ENCODE peak calls at places on chromosomes 7 and 10, in ten cellular contexts. One of them, this sample, is unnamed. For H3K9me3, the result is how much of the 10 kb centered on the place peaks cover.

GRCh38 chr10:123808873-123809272 is 82.7 kb downstream of the CPXM2 start:
- DNase-seq in fibroblast of lung: no peak
- DNase-seq in IMR-90: no peak
- DNase-seq in cardiac muscle cell: no peak
- DNase-seq in heart left ventricle: no peak
- DNase-seq in psoas muscle: no peak
- DNase-seq in tibial artery: no peak
- DNase-seq in uterus: no peak
- DNase-seq in mammary epithelial cell: peak
- DNase-seq in left ventricle myocardium inferior: no peak
- DNase-seq in this sample: no peak

GRCh38 chr10:23571884-23572283 is 133.0 kb downstream of the OTUD1 start:
- DNase-seq in fibroblast of lung: no peak
- DNase-seq in IMR-90: no peak
- DNase-seq in cardiac muscle cell: no peak
- DNase-seq in heart left ventricle: no peak
- DNase-seq in psoas muscle: no peak
- DNase-seq in tibial artery: no peak
- DNase-seq in uterus: no peak
- DNase-seq in mammary epithelial cell: no peak
- DNase-seq in left ventricle myocardium inferior: no peak
- DNase-seq in this sample: no peak

GRCh38 chr10:24889636-24890035 is 62.8 kb downstream of the PRTFDC1 start:
- DNase-seq in fibroblast of lung: no peak
- DNase-seq in IMR-90: no peak
- DNase-seq in cardiac muscle cell: no peak
- DNase-seq in heart left ventricle: no peak
- DNase-seq in psoas muscle: no peak
- DNase-seq in tibial artery: no peak
- DNase-seq in uterus: no peak
- DNase-seq in mammary epithelial cell: no peak
- DNase-seq in left ventricle myocardium inferior: no peak
- DNase-seq in this sample: no peak

GRCh38 chr7:45885264-45885882 is 2.9 kb upstream of the IGFBP1 start:
- DNase-seq in fibroblast of lung: no peak
- DNase-seq in IMR-90: no peak
- DNase-seq in cardiac muscle cell: no peak
- DNase-seq in heart left ventricle: no peak
- DNase-seq in psoas muscle: no peak
- DNase-seq in tibial artery: no peak
- DNase-seq in uterus: no peak
- DNase-seq in mammary epithelial cell: peak
- DNase-seq in left ventricle myocardium inferior: no peak
- DNase-seq in this sample: no peak

GRCh38 chr7:117008849-117009531 is 55.7 kb downstream of the ST7 start:
- DNase-seq in fibroblast of lung: peak
- DNase-seq in IMR-90: peak
- DNase-seq in cardiac muscle cell: no peak
- DNase-seq in heart left ventricle: no peak
- DNase-seq in psoas muscle: no peak
- DNase-seq in tibial artery: no peak
- DNase-seq in uterus: no peak
- DNase-seq in mammary epithelial cell: peak
- DNase-seq in left ventricle myocardium inferior: no peak
- DNase-seq in this sample: no peak

GRCh38 chr7:44977304-44977858 is 1.4 kb downstream of the MYO1G start:
- DNase-seq in fibroblast of lung: no peak
- DNase-seq in IMR-90: no peak
- DNase-seq in cardiac muscle cell: no peak
- DNase-seq in heart left ventricle: no peak
- DNase-seq in psoas muscle: no peak
- DNase-seq in tibial artery: no peak
- DNase-seq in uterus: no peak
- DNase-seq in mammary epithelial cell: no peak
- DNase-seq in left ventricle myocardium inferior: no peak
- DNase-seq in this sample: no peak

GRCh38 chr7:158549834-158550700 is 37.6 kb downstream of the PTPRN2 start:
- DNase-seq in fibroblast of lung: no peak
- DNase-seq in IMR-90: no peak
- DNase-seq in cardiac muscle cell: no peak
- DNase-seq in heart left ventricle: no peak
- DNase-seq in psoas muscle: no peak
- DNase-seq in tibial artery: no peak
- DNase-seq in uterus: no peak
- DNase-seq in mammary epithelial cell: no peak
- DNase-seq in left ventricle myocardium inferior: no peak
- DNase-seq in this sample: no peak

GRCh38 chr7:146960747-146961416 is 844.3 kb downstream of the CNTNAP2 start:
- DNase-seq in fibroblast of lung: no peak
- DNase-seq in IMR-90: no peak
- DNase-seq in cardiac muscle cell: no peak
- DNase-seq in heart left ventricle: no peak
- DNase-seq in psoas muscle: no peak
- DNase-seq in tibial artery: no peak
- DNase-seq in uterus: no peak
- DNase-seq in mammary epithelial cell: no peak
- DNase-seq in left ventricle myocardium inferior: no peak
- DNase-seq in this sample: peak

GRCh38 chr10:68734349-68734748 is 13.3 kb downstream of the CCAR1 start:
- DNase-seq in fibroblast of lung: no peak
- DNase-seq in IMR-90: no peak
- DNase-seq in cardiac muscle cell: no peak
- DNase-seq in heart left ventricle: no peak
- DNase-seq in psoas muscle: no peak
- DNase-seq in tibial artery: no peak
- DNase-seq in uterus: no peak
- DNase-seq in mammary epithelial cell: no peak
- DNase-seq in left ventricle myocardium inferior: no peak
- DNase-seq in this sample: no peak

GRCh38 chr10:13991353-13991752 is 339.4 kb downstream of the FRMD4A start:
- DNase-seq in fibroblast of lung: no peak
- DNase-seq in IMR-90: no peak
- DNase-seq in cardiac muscle cell: no peak
- DNase-seq in heart left ventricle: no peak
- DNase-seq in psoas muscle: no peak
- DNase-seq in tibial artery: no peak
- DNase-seq in uterus: no peak
- DNase-seq in mammary epithelial cell: no peak
- DNase-seq in left ventricle myocardium inferior: no peak
- DNase-seq in this sample: no peak

DNA sequence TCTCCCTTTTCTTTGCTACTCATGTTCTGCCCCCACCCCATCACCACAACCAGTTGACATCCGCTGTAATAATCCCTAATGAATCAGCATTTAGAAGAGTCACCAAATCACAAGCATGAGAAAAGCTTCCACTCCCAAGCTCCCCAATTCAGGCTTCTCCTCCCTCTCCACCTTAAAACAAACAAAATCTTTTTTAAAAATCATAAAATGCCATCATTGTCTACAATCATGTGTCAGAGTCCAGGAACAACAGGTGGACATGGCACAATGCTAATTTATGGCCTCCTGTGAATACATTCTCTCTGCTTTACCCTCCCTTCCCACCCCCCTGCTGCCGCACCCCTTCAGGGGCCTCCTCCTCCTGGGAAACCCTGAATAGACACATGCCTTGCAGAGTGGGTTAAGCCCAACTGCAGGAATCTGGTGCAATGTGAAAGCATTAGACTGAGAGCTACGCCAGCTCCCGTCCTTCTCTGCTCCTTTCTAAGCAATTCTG is 3.7 kb downstream of the LRRC4 start:
- DNase-seq in fibroblast of lung: no peak
- DNase-seq in IMR-90: peak
- DNase-seq in cardiac muscle cell: no peak
- DNase-seq in heart left ventricle: no peak
- DNase-seq in psoas muscle: no peak
- DNase-seq in tibial artery: no peak
- DNase-seq in uterus: no peak
- DNase-seq in mammary epithelial cell: no peak
- DNase-seq in left ventricle myocardium inferior: no peak
- DNase-seq in this sample: no peak
- TF ChIP-seq CTCF in fibroblast of lung: no peak
- TF ChIP-seq CTCF in IMR-90: no peak
- TF ChIP-seq CTCF in cardiac muscle cell: no peak
- TF ChIP-seq CTCF in heart left ventricle: no peak
- TF ChIP-seq CTCF in psoas muscle: no peak
- TF ChIP-seq CTCF in tibial artery: no peak
- TF ChIP-seq CTCF in uterus: no peak
- TF ChIP-seq CTCF in mammary epithelial cell: no peak
- TF ChIP-seq CTCF in left ventricle myocardium inferior: no peak
- TF ChIP-seq CTCF in this sample: no peak

GRCh38 chr10:60187691-60188090 is 202.0 kb downstream of the ANK3 start:
- DNase-seq in fibroblast of lung: no peak
- DNase-seq in IMR-90: no peak
- DNase-seq in cardiac muscle cell: no peak
- DNase-seq in heart left ventricle: no peak
- DNase-seq in psoas muscle: no peak
- DNase-seq in tibial artery: no peak
- DNase-seq in uterus: no peak
- DNase-seq in mammary epithelial cell: no peak
- DNase-seq in left ventricle myocardium inferior: no peak
- DNase-seq in this sample: no peak
- H3K9me3 ChIP-seq in fibroblast of lung: under half
- H3K9me3 ChIP-seq in IMR-90: under half
- H3K9me3 ChIP-seq in cardiac muscle cell: under half
- H3K9me3 ChIP-seq in heart left ventricle: under half
- H3K9me3 ChIP-seq in psoas muscle: under half
- H3K9me3 ChIP-seq in tibial artery: under half
- H3K9me3 ChIP-seq in uterus: under half
- H3K9me3 ChIP-seq in mammary epithelial cell: under half
- H3K9me3 ChIP-seq in left ventricle myocardium inferior: under half
- H3K9me3 ChIP-seq in this sample: under half

GRCh38 chr10:46555713-46556514 is 544 bp downstream of the GPRIN2 start:
- DNase-seq in fibroblast of lung: no peak
- DNase-seq in IMR-90: no peak
- DNase-seq in cardiac muscle cell: peak
- DNase-seq in heart left ventricle: peak
- DNase-seq in psoas muscle: peak
- DNase-seq in tibial artery: peak
- DNase-seq in uterus: no peak
- DNase-seq in mammary epithelial cell: no peak
- DNase-seq in left ventricle myocardium inferior: peak
- DNase-seq in this sample: peak
- H3K4me3 ChIP-seq in fibroblast of lung: no peak
- H3K4me3 ChIP-seq in IMR-90: peak
- H3K4me3 ChIP-seq in cardiac muscle cell: peak
- H3K4me3 ChIP-seq in heart left ventricle: peak
- H3K4me3 ChIP-seq in psoas muscle: peak
- H3K4me3 ChIP-seq in tibial artery: peak
- H3K4me3 ChIP-seq in uterus: no peak
- H3K4me3 ChIP-seq in mammary epithelial cell: peak
- H3K4me3 ChIP-seq in left ventricle myocardium inferior: peak
- H3K4me3 ChIP-seq in this sample: no peak

GRCh38 chr7:64312826-64313225 is 935 bp upstream of the ZNF736 start:
- DNase-seq in fibroblast of lung: no peak
- DNase-seq in IMR-90: no peak
- DNase-seq in cardiac muscle cell: no peak
- DNase-seq in heart left ventricle: no peak
- DNase-seq in psoas muscle: no peak
- DNase-seq in tibial artery: no peak
- DNase-seq in uterus: no peak
- DNase-seq in mammary epithelial cell: no peak
- DNase-seq in left ventricle myocardium inferior: no peak
- DNase-seq in this sample: no peak

GRCh38 chr7:64310426-64310825 is 3.3 kb upstream of the ZNF736 start:
- DNase-seq in fibroblast of lung: no peak
- DNase-seq in IMR-90: no peak
- DNase-seq in cardiac muscle cell: no peak
- DNase-seq in heart left ventricle: no peak
- DNase-seq in psoas muscle: no peak
- DNase-seq in tibial artery: no peak
- DNase-seq in uterus: no peak
- DNase-seq in mammary epithelial cell: no peak
- DNase-seq in left ventricle myocardium inferior: no peak
- DNase-seq in this sample: no peak

GRCh38 chr7:64308019-64308275 is 5.8 kb upstream of the ZNF736 start:
- DNase-seq in fibroblast of lung: no peak
- DNase-seq in IMR-90: no peak
- DNase-seq in cardiac muscle cell: no peak
- DNase-seq in heart left ventricle: no peak
- DNase-seq in psoas muscle: no peak
- DNase-seq in tibial artery: no peak
- DNase-seq in uterus: no peak
- DNase-seq in mammary epithelial cell: no peak
- DNase-seq in left ventricle myocardium inferior: no peak
- DNase-seq in this sample: no peak

DNA sequence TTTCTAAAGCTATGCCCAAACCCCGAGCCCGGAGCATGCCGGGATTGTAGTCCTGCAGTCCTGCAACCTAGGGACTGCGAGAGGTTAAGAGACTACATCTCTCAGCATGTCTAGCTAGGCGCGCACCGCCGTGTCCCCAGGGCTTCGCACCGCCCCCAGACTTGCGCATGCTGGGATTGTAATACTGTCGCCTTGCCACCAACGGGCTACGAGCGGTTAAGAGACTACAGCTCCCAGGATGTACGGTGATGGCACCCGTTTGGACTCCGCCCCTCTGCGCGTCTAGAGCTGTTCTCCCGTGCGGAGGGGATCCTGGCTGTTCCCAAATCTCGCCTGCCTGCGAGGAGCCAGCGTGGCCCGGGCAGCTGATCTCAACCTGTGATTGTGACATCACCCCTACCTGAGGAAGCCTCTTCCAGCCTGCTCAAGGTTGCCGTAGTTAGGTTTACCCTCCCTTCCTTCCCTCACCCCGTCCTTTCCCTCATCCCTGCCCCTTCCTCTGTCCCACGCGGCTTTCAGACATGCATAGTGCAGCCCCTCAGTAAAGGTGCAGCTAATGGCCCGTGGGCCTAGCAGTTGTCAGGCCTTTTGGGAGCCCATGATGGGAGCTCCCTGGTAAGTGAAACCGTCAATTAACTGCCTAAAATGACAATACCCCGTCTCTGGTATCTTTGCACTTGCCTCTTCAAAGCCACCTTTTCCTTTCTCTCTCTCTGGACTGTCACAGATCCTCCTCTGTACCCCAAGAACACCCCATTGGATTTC is 6.3 kb upstream of the ZNF736 start:
- DNase-seq in fibroblast of lung: peak
- DNase-seq in IMR-90: peak
- DNase-seq in cardiac muscle cell: peak
- DNase-seq in heart left ventricle: peak
- DNase-seq in psoas muscle: peak
- DNase-seq in tibial artery: peak
- DNase-seq in uterus: peak
- DNase-seq in mammary epithelial cell: peak
- DNase-seq in left ventricle myocardium inferior: peak
- DNase-seq in this sample: peak
- TF ChIP-seq CTCF in fibroblast of lung: no peak
- TF ChIP-seq CTCF in IMR-90: no peak
- TF ChIP-seq CTCF in cardiac muscle cell: no peak
- TF ChIP-seq CTCF in heart left ventricle: no peak
- TF ChIP-seq CTCF in psoas muscle: no peak
- TF ChIP-seq CTCF in tibial artery: peak
- TF ChIP-seq CTCF in uterus: no peak
- TF ChIP-seq CTCF in mammary epithelial cell: no peak
- TF ChIP-seq CTCF in left ventricle myocardium inferior: peak
- TF ChIP-seq CTCF in this sample: no peak

This sample was measured in BE2C.